ENCODE peak calls at places on chromosomes 5 and 9, in four cellular contexts. O is natural killer cell treated with Interleukin-12 subunit alpha and Interleukin-12 subunit beta and Interleukin-15 and Interleukin-18, amount 100 ng/mL, for 72 hours; L is Calu3; I is MCF 10A. R is an unnamed sample.

GRCh38 chr5:119212666-119213065 is 141.8 kb downstream of the DMXL1 start:
- DNase-seq in L (no peak), O (no peak), I (no peak), R (no peak)

GRCh38 chr5:102107865-102108264 is 188.2 kb downstream of the SLCO4C1 start:
- DNase-seq in I (no peak), O (no peak), L (no peak), R (no peak)

GRCh38 chr9:127916665-127917581 is at the start of gene ST6GALNAC4:
- DNase-seq in O (peak; percentile 96), L (peak; percentile 91), I (peak; percentile 79), R (peak; percentile 97)

GRCh38 chr9:3528466-3528865 is 2.7 kb upstream of the RFX3 start:
- DNase-seq in L (no peak), I (no peak), O (peak; percentile 77), R (no peak)

GRCh38 chr5:149325894-149326293 is 19.4 kb upstream of the GRPEL2 start:
- DNase-seq in L (no peak), I (no peak), O (no peak), R (no peak)

GRCh38 chr9:130140701-130141100 is 31.5 kb upstream of the NCS1 start:
- DNase-seq in O (peak; percentile 76), L (no peak), I (no peak), R (no peak)

GRCh38 chr9:76441551-76442322 is 17.2 kb upstream of the GCNT1 start:
- DNase-seq in L (peak; percentile 24), O (no peak), I (peak; percentile 24), R (no peak)

GRCh38 chr9:134981001-134981400 is 63.3 kb upstream of the FCN1 start:
- DNase-seq in I (no peak), L (no peak), O (no peak), R (no peak)

GRCh38 chr9:1869843-1870242 is 145.3 kb upstream of the SMARCA2 start:
- DNase-seq in I (peak; percentile 54), L (peak; percentile 45), O (no peak), R (peak; percentile 20)

GRCh38 chr9:36873247-36873875 is 160.7 kb downstream of the PAX5 start:
- DNase-seq in L (peak; percentile 56), I (peak; percentile 73), O (peak; percentile 60), R (peak; percentile 76)

GRCh38 chr5:119340597-119341218 is 15.1 kb upstream of the TNFAIP8 start:
- DNase-seq in I (no peak), O (no peak), L (no peak), R (no peak)

GRCh38 chr9:93231121-93231694 is 47.3 kb downstream of the WNK2 start:
- DNase-seq in L (peak; percentile 21), I (no peak), O (no peak), R (peak; percentile 78)

GRCh38 chr9:113463418-113464285 is at the start of gene RGS3:
- DNase-seq in I (peak; percentile 49), L (peak; percentile 83), O (no peak), R (peak; percentile 92)

GRCh38 chr5:153598099-153598498 is 107.6 kb downstream of the GRIA1 start:
- DNase-seq in O (no peak), I (no peak), L (no peak), R (no peak)

GRCh38 chr9:4334439-4334838 is 34.6 kb upstream of the GLIS3 start:
- DNase-seq in O (no peak), L (peak; percentile 84), I (peak; percentile 55), R (peak; percentile 29)

GRCh38 chr9:137095664-137096517 is 9.1 kb downstream of the MAN1B1 start:
- DNase-seq in L (no peak), I (no peak), O (peak; percentile 87), R (no peak)

GRCh38 chr9:20355022-20355421 is 267.3 kb downstream of the MLLT3 start:
- DNase-seq in O (no peak), L (no peak), I (no peak), R (no peak)

GRCh38 chr5:42767491-42768105 is 11.0 kb downstream of the CCDC152 start:
- DNase-seq in L (no peak), I (peak; percentile 58), O (no peak), R (no peak)

GRCh38 chr9:76856016-76856415 is 49.9 kb downstream of the PRUNE2 start:
- DNase-seq in I (no peak), L (no peak), O (no peak), R (no peak)

GRCh38 chr9:97057651-97058050 is 18.7 kb upstream of the CTSV start:
- DNase-seq in I (no peak), O (no peak), L (no peak), R (no peak)

GRCh38 chr5:79743846-79744605 is 54.4 kb downstream of the CMYA5 start:
- DNase-seq in I (no peak), L (no peak), O (no peak), R (no peak)

GRCh38 chr9:117451336-117451735 is 36.5 kb upstream of the ASTN2 start:
- DNase-seq in I (no peak), O (no peak), L (no peak), R (no peak)

GRCh38 chr5:43730832-43731342 is 127.9 kb downstream of the NNT start:
- DNase-seq in O (no peak), I (no peak), L (no peak), R (no peak)

GRCh38 chr9:107328510-107328909 is 45.4 kb downstream of the RAD23B start:
- DNase-seq in L (no peak), I (no peak), O (no peak), R (no peak)